ENCODE peak calls at places on chromosomes 12 and 14, in five cellular contexts. B, X, W, Z and I are unnamed samples.

GRCh38 chr14:70156602-70157001 is 32.1 kb downstream of the SLC8A3 start:
- DNase-seq in B (no peak), X (no peak), W (no peak), Z (no peak), I (no peak)

GRCh38 chr14:88588081-88588480 is 25.2 kb downstream of the ZC3H14 start:
- DNase-seq in B (no peak), X (no peak), W (no peak), Z (no peak), I (no peak)

GRCh38 chr12:92193063-92193462 is 47.4 kb upstream of the BTG1 start:
- DNase-seq in B (no peak), X (no peak), W (no peak), Z (no peak), I (no peak)

GRCh38 chr14:39267592-39268112 is 33.9 kb downstream of the MIA2 start:
- DNase-seq in B (no peak), X (peak; percentile 24), W (no peak), Z (no peak), I (no peak)

GRCh38 chr14:74580275-74580672 is 31.8 kb downstream of the LTBP2 start:
- DNase-seq in B (no peak), X (no peak), W (no peak), Z (no peak), I (no peak)

GRCh38 chr14:35144029-35144428 is 21.7 kb downstream of the PRORP start:
- DNase-seq in B (no peak), X (no peak), W (no peak), Z (no peak), I (no peak)

GRCh38 chr12:11805680-11806079 is 156.2 kb downstream of the ETV6 start:
- DNase-seq in B (no peak), X (no peak), W (no peak), Z (no peak), I (no peak)

GRCh38 chr14:105540811-105541210 is 14.4 kb downstream of the TMEM121 start:
- DNase-seq in B (no peak), X (no peak), W (no peak), Z (no peak), I (no peak)

GRCh38 chr12:118238888-118239287 is 103.0 kb downstream of the PEBP1 start:
- DNase-seq in B (no peak), X (no peak), W (no peak), Z (no peak), I (no peak)

GRCh38 chr12:92362109-92362508 is 216.5 kb upstream of the BTG1 start:
- DNase-seq in B (no peak), X (no peak), W (no peak), Z (no peak), I (no peak)

GRCh38 chr14:91380610-91381371 is 36.8 kb downstream of the CCDC88C start:
- DNase-seq in B (no peak), X (peak; percentile 21), W (peak; percentile 68), Z (no peak), I (no peak)

GRCh38 chr12:57213068-57213715 is 3.4 kb upstream of the NXPH4 start:
- DNase-seq in B (peak; percentile 94), X (peak; percentile 83), W (peak; percentile 82), Z (peak; percentile 87), I (peak; percentile 73)

GRCh38 chr12:69061574-69061973 is 128.6 kb upstream of the CPM start:
- DNase-seq in B (no peak), X (no peak), W (no peak), Z (no peak), I (no peak)

GRCh38 chr12:100573499-100574261 is at the start of gene GAS2L3:
- DNase-seq in B (peak; percentile 96), X (peak; percentile 74), W (peak; percentile 66), Z (peak; percentile 87), I (peak; percentile 78)

GRCh38 chr12:98738539-98738938 is 93.4 kb downstream of the APAF1 start:
- DNase-seq in B (no peak), X (no peak), W (no peak), Z (no peak), I (no peak)

GRCh38 chr14:89284368-89285058 is 132.5 kb downstream of the FOXN3 start:
- DNase-seq in B (no peak), X (peak; percentile 40), W (peak; percentile 33), Z (no peak), I (no peak)

GRCh38 chr12:13472690-13473089 is 276.2 kb downstream of the EMP1 start:
- DNase-seq in B (no peak), X (peak; percentile 74), W (peak; percentile 34), Z (no peak), I (no peak)

GRCh38 chr12:104877107-104877705 is 80.9 kb downstream of the SLC41A2 start:
- DNase-seq in B (peak; percentile 46), X (peak; percentile 58), W (peak; percentile 49), Z (no peak), I (no peak)

GRCh38 chr12:105773501-105773900 is 365.3 kb downstream of the NUAK1 start:
- DNase-seq in B (no peak), X (no peak), W (no peak), Z (no peak), I (no peak)

GRCh38 chr14:20350280-20350679 is 6.8 kb downstream of the PARP2 start:
- DNase-seq in B (no peak), X (peak; percentile 26), W (no peak), Z (no peak), I (no peak)

GRCh38 chr12:44875954-44876553 is at the start of gene NELL2:
- DNase-seq in B (peak; percentile 24), X (peak; percentile 10), W (no peak), Z (peak; percentile 36), I (no peak)

GRCh38 chr12:44876554-44877275 is 600 bp upstream of the NELL2 start:
- DNase-seq in B (peak; percentile 24), X (peak; percentile 12), W (no peak), Z (peak; percentile 29), I (peak; percentile 31)

GRCh38 chr12:44874981-44875416 is 1.1 kb downstream of the NELL2 start:
- DNase-seq in B (no peak), X (no peak), W (no peak), Z (no peak), I (no peak)

GRCh38 chr12:44875417-44875953 is 630 bp downstream of the NELL2 start:
- DNase-seq in B (no peak), X (no peak), W (no peak), Z (no peak), I (no peak)

GRCh38 chr12:44873898-44874297 is 2.2 kb downstream of the NELL2 start:
- DNase-seq in B (no peak), X (peak; percentile 21), W (no peak), Z (no peak), I (no peak)
- TF ChIP-seq CTCF in B (no peak), X (no peak), W (no peak), Z (no peak), I (no peak)

DNA sequence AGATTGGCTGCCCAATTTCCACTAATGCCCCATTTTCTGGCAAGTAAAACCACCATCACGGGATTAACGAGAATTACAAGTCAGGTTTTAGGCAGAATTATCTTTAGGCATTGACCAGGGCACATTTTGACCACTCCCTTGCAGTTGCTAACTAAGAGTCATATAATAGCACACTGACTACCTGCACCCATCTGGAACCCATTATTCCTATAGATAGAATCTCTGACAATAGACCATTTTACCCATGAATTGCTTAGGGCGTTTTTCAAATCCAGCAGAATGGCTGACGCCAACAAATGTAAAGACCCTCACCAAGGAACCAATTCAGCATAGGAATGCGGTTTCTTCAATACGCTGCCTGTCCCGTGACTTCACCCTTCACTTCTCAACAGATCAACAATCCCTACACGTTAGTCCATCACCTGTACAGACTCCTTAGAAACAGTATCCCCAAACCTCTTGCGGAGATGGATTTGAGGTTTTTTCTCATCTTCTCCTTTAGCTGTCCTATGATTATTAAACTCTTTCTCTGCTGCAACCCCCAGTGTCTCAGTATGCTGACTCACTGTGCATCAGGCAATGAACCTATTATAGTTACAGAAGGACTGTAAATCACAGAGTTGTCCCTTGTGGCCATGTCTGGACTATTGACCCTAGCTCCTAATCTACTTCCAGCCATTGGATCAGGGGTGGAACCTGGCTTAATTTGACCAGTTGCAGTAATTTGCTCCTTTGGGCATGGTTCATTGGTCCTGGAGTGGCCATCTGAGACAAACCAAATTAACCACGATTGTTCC is 177.3 kb upstream of the PLXNC1 start:
- DNase-seq in B (no peak), X (peak; percentile 61), W (no peak), Z (no peak), I (no peak)
- TF ChIP-seq CTCF in B (no peak), X (no peak), W (no peak), Z (no peak), I (no peak)

GRCh38 chr14:81301813-81302212 is 81.1 kb upstream of the GTF2A1 start:
- DNase-seq in B (no peak), X (no peak), W (no peak), Z (no peak), I (no peak)

GRCh38 chr14:81303258-81303935 is 82.6 kb upstream of the GTF2A1 start:
- DNase-seq in B (peak; percentile 93), X (no peak), W (no peak), Z (peak; percentile 70), I (no peak)

GRCh38 chr14:81301371-81301770 is 80.6 kb upstream of the GTF2A1 start:
- DNase-seq in B (no peak), X (no peak), W (no peak), Z (no peak), I (no peak)

GRCh38 chr14:81305743-81306142 is 85.0 kb upstream of the GTF2A1 start:
- DNase-seq in B (no peak), X (no peak), W (no peak), Z (no peak), I (no peak)

GRCh38 chr14:81302613-81303012 is 81.9 kb upstream of the GTF2A1 start:
- DNase-seq in B (peak; percentile 22), X (no peak), W (no peak), Z (no peak), I (no peak)
- TF ChIP-seq CTCF in B (no peak), X (no peak), W (no peak), Z (no peak), I (no peak)

GRCh38 chr12:102513739-102514138 is 33.4 kb upstream of the IGF1 start:
- DNase-seq in B (no peak), X (no peak), W (no peak), Z (no peak), I (no peak)

GRCh38 chr12:102514696-102515095 is 34.3 kb upstream of the IGF1 start:
- DNase-seq in B (no peak), X (no peak), W (no peak), Z (no peak), I (no peak)

GRCh38 chr12:102511575-102511974 is 31.2 kb upstream of the IGF1 start:
- DNase-seq in B (no peak), X (no peak), W (no peak), Z (no peak), I (no peak)

GRCh38 chr12:102512523-102512922 is 32.2 kb upstream of the IGF1 start:
- DNase-seq in B (no peak), X (no peak), W (no peak), Z (no peak), I (no peak)

DNA sequence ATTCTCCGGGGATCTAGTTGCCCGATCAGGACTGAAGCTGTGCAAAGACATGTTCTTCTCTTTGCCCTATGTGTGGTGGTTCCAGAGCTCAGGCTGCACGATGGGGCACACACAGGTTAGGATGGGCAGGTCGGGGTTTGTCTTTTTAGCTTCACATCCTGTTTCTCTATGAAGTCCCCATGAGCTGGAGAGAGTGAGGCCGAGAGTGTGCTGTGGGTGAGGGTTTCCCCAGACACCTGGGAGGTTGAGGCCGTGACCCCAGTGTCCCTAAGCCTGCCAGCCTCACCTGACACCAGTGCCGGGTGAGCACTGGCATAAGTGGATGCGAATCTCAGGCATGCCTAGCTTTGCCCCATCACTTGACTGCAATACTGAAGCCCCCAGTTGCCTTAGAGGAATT is 32.9 kb upstream of the IGF1 start:
- DNase-seq in B (no peak), X (no peak), W (no peak), Z (no peak), I (no peak)
- TF ChIP-seq CTCF in B (no peak), X (no peak), W (no peak), Z (no peak), I (no peak)